ENCODE peak calls at places on chromosomes 13 and 19, in nine cellular contexts. V is fibroblast of mammary gland, Y is BE2C, M is fibroblast of lung, K is tibial nerve, J is tibial artery, F is Caco-2, S is IMR-90, U is A673. X is an unnamed sample.

GRCh38 chr13:84400711-84401110 is 518.4 kb upstream of the SLITRK1 start:
- DNase-seq in V (peak), Y (no peak), M (peak), K (no peak), J (no peak), F (no peak), S (peak), U (peak), X (peak)

GRCh38 chr19:42201489-42202289 is 15.8 kb downstream of the DEDD2 start:
- DNase-seq in V (no peak), Y (no peak), M (no peak), K (no peak), J (no peak), F (no peak), S (no peak), U (no peak), X (no peak)

GRCh38 chr19:7191946-7192691 is 102.1 kb downstream of the INSR start:
- DNase-seq in V (peak), Y (no peak), M (no peak), K (no peak), J (no peak), F (no peak), S (no peak), U (no peak), X (no peak)

GRCh38 chr19:5694952-5695648 is 5.0 kb downstream of the RPL36 start:
- DNase-seq in V (no peak), Y (peak), M (no peak), K (no peak), J (no peak), F (no peak), S (no peak), U (no peak), X (no peak)

GRCh38 chr13:40190656-40191100 is 475.8 kb downstream of the FOXO1 start:
- DNase-seq in V (peak), Y (peak), M (peak), K (peak), J (peak), F (peak), S (peak), U (no peak), X (peak)

GRCh38 chr19:46340051-46340659 is 6.7 kb upstream of the PPP5C start:
- DNase-seq in V (no peak), Y (no peak), M (no peak), K (no peak), J (no peak), F (no peak), S (no peak), U (no peak), X (no peak)

GRCh38 chr13:47039106-47039505 is 142.3 kb upstream of the HTR2A start:
- DNase-seq in V (peak), Y (no peak), M (peak), K (no peak), J (no peak), F (no peak), S (peak), U (no peak), X (peak)

GRCh38 chr13:100389617-100390016 is 199.0 kb downstream of the GGACT start:
- DNase-seq in V (no peak), Y (peak), M (no peak), K (no peak), J (no peak), F (no peak), S (no peak), U (no peak), X (no peak)

GRCh38 chr19:13121551-13122274 is 3.6 kb downstream of the NACC1 start:
- DNase-seq in V (no peak), Y (no peak), M (no peak), K (no peak), J (no peak), F (no peak), S (no peak), U (no peak), X (no peak)

GRCh38 chr13:76965759-76966421 is 17.6 kb downstream of the ACOD1 start:
- DNase-seq in V (peak), Y (peak), M (peak), K (peak), J (peak), F (no peak), S (peak), U (peak), X (peak)

DNA sequence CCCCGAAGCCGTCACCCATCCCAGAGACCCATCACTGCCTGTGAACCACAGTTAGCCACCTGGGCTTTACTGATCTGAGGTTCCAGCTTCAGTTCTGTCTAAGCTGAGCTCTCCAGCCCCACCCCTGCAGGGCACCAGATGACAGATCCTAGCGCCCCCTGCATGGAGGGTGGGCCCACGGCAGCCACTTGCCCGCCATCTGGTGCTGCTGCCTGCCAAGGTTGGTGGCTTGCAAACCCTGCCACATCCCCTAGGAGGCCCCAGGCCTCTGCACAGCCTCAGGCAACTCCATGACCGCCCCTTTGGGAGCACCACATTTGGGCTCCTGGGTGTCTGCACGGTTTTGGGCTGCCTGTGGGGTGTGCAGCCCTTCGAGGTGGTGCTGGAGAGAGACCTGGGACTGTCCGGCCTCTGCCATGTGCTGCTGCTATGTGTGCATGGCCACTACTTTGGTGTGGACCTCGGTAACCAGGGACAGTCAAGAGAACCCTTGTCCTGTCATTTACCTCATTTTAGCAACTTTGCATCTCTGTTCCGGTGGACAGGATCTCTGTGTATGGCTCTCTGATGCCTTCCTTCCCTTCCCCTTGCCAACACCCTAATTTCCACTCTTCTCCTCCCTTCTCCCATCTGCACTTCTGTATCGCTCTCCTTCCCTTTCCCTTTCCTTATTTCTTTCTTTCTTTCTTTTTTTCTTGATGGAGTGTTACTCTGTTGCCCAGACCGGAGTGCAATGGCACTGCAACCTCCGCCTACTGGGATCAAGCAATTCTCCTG is 17.4 kb upstream of the SDHAF1 start:
- DNase-seq in V (no peak), Y (peak), M (no peak), K (no peak), J (no peak), F (no peak), S (no peak), U (peak), X (no peak)
- TF ChIP-seq CTCF in V (peak), Y (peak), M (no peak), K (no peak), J (no peak), F (peak), S (peak), U (peak), X (no peak)

DNA sequence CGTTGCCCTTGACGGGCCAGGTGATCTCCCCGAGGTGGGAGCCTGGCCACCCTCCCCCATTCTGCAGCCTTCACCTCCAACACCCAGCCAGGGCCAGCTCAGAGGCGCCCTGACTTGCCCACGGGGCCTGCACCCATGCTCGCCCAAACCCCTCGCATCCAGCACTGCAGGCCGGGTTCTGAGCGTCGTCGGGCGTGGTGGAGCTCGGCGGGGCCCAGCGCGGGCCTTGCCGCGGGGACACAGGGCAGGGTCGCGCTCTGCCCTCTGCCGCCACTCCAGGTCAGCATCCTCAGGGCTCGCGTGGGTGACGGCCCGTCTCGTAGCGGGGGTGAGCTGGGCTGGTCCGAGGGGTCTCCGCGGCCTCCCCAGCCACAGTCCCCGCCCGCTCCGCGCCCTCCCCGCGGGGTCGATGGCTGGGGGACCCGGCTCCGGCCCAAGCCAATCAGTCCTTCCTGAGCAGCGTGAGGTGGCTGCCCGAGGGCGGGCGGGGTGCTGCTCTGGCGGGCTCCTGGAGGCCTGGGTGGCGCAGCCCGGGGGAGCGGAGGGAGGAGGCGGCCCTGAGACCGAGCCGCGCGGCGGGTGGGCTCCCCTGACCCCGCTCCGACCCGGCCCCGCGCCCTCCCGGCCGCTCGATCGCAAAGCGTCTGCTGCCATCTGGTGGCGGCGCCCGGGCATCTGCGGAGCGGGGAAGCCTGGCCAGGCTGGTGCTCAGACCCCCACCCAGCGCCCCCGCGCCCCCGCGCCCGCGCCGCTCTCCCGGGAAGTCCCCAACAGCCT is 61.4 kb downstream of the CCNE1 start:
- DNase-seq in V (no peak), Y (peak), M (peak), K (peak), J (no peak), F (peak), S (no peak), U (peak), X (peak)
- H3K4me3 ChIP-seq in V (no peak), Y (peak), M (peak), K (peak), J (peak), F (peak), S (peak), U (peak), X (peak)

GRCh38 chr19:18385675-18386542 is at the start of gene GDF15:
- DNase-seq in V (peak), Y (peak), M (peak), K (peak), J (peak), F (peak), S (peak), U (peak), X (peak)
- TF ChIP-seq CTCF in V (peak), Y (peak), M (peak), K (peak), J (peak), F (peak), S (peak), U (peak), X (peak)

DNA sequence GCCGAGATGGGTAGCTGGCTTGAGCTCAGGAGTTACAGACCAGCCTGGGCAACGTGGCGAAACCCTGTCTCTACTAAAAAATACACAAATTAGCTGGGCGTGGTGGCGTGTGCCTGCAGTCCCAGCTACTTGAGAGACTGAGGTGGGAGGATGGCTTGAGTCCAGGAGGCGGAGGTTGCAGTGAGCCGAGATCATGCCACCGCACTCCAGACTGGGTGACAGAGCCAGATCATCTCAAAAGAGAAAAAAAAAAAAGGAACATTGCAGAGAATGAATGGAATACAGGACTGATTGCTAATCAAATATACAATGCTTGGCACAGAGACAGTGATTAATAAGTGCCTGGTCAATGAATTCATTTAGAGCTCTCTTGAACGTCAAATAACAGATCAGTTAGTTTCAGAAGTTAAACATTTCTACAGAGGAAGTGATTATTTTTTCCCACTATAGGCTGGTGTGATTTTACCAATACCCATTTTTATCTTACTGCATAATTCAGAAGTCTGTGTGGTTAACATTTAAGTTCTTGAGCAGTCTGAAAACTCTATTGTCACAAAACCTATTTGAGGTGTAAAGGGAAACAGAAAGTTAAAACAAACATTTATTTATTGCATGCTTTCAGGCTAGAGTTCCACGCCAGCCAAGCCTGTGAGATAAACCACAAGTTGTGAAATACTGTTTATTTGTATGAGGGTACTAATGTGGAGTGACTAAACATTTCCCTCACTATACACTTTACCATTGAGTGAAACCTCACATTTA is 7.7 kb upstream of the TBC1D4 start:
- DNase-seq in V (peak), Y (no peak), M (peak), K (no peak), J (no peak), F (no peak), S (peak), U (no peak), X (peak)
- H3K4me3 ChIP-seq in V (peak), Y (no peak), M (no peak), K (no peak), J (no peak), F (no peak), S (no peak), U (no peak), X (no peak)

DNA sequence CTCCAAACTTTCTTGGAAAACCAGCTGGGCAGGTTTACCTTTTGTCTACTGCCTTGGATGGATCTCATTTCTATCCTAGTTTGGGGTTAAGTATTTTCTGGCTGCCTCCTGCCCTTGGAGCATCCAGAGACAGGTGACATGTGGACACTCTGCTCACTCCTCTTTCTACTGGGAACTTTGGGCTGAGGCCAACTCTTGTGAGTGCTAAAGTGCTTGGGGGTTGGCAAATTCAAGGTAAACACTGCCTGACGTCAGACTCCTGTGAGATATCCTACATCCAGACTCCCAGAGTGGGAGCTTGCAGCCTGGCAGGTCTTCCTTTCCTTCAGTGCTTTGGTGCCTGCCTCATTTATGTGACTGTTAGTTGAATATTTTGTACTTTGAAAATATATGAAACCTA is 388.1 kb downstream of the KCNRG start:
- DNase-seq in V (no peak), Y (peak), M (no peak), K (no peak), J (no peak), F (no peak), S (peak), U (no peak), X (peak)
- TF ChIP-seq CTCF in V (no peak), Y (no peak), M (no peak), K (no peak), J (no peak), F (no peak), S (no peak), U (no peak), X (no peak)